ENCODE peak calls at places on chromosomes 13 and 19, in nine cellular contexts. E is amniotic stem cell, F is A673, L is choroid plexus epithelial cell, I is pancreas, B is endothelial cell of umbilical vein, X is fibroblast of pulmonary artery, O is ELR, Y is endothelial cell. T is an unnamed sample.

GRCh38 chr19:19550972-19551861 is 13.2 kb downstream of the CILP2 start:
- DNase-seq in B (no peak), I (no peak), Y (no peak), X (no peak), O (no peak), E (no peak), F (no peak), L (no peak), T (no peak)

GRCh38 chr13:112238436-112238995 is 137.6 kb upstream of the SPACA7 start:
- DNase-seq in F (no peak), O (no peak), B (no peak), I (no peak), E (no peak), L (no peak), Y (no peak), X (no peak), T (no peak)

GRCh38 chr19:45340232-45340898 is at the start of gene KLC3:
- DNase-seq in O (no peak), L (no peak), Y (peak), B (no peak), F (no peak), E (no peak), I (peak), X (no peak), T (no peak)

GRCh38 chr13:29918845-29919244 is 68.4 kb upstream of the UBL3 start:
- DNase-seq in B (no peak), O (peak), X (peak), I (peak), E (no peak), F (no peak), Y (no peak), L (peak), T (peak)

GRCh38 chr19:45972081-45972943 is 1.4 kb downstream of the NOVA2 start:
- DNase-seq in O (no peak), Y (no peak), L (no peak), B (no peak), X (no peak), E (no peak), F (no peak), I (no peak), T (no peak)

GRCh38 chr19:45138303-45138751 is 22.5 kb downstream of the NKPD1 start:
- DNase-seq in B (no peak), F (no peak), L (no peak), O (no peak), Y (no peak), E (no peak), I (no peak), X (no peak), T (no peak)

GRCh38 chr13:51576754-51577153 is 7.5 kb upstream of the WDFY2 start:
- DNase-seq in Y (no peak), I (no peak), B (no peak), E (no peak), L (no peak), O (no peak), F (no peak), X (no peak), T (no peak)

GRCh38 chr13:47796816-47797215 is 204.3 kb downstream of the SUCLA2 start:
- DNase-seq in O (no peak), E (no peak), I (no peak), X (no peak), Y (no peak), B (no peak), L (no peak), F (no peak), T (no peak)

GRCh38 chr13:98804336-98804855 is 51.9 kb upstream of the SLC15A1 start:
- DNase-seq in F (no peak), I (no peak), E (no peak), B (no peak), O (no peak), Y (no peak), X (no peak), L (no peak), T (no peak)

GRCh38 chr13:109741966-109742365 is 44.4 kb downstream of the IRS2 start:
- DNase-seq in L (no peak), Y (no peak), F (no peak), E (no peak), B (no peak), X (no peak), I (no peak), O (no peak), T (no peak)

GRCh38 chr19:41425174-41426115 is 1.7 kb downstream of the B3GNT8 start:
- DNase-seq in B (no peak), E (no peak), X (no peak), O (no peak), I (no peak), Y (no peak), L (no peak), F (no peak), T (no peak)